ENCODE peak calls at places on chromosomes 7 and 10, in eight cellular contexts. M is AG04450, J is stomach, R is HCT116, H is lung, X is GM23338, Q is tibial artery, U is lower lobe of right lung. G is an unnamed sample.

GRCh38 chr7:155850730-155851678 is 38.7 kb upstream of the SHH start:
- DNase-seq in M (no peak), R (no peak), U (no peak), H (no peak), J (peak; percentile 55), Q (no peak), X (no peak), G (no peak)

GRCh38 chr7:123797673-123798526 is 47.1 kb upstream of the HYAL4 start:
- DNase-seq in Q (no peak), U (no peak), J (no peak), R (peak; percentile 66), M (peak; percentile 39), X (peak; percentile 86), H (peak; percentile 31), G (no peak)

GRCh38 chr10:82969405-82969804 is 1094.4 kb downstream of the NRG3 start:
- DNase-seq in Q (no peak), J (no peak), R (no peak), X (peak; percentile 36), U (no peak), H (no peak), M (no peak), G (no peak)

GRCh38 chr10:79886345-79886744 is 59.8 kb downstream of the NUTM2E start:
- DNase-seq in M (no peak), J (no peak), R (no peak), H (no peak), U (no peak), Q (no peak), X (no peak), G (no peak)

GRCh38 chr7:44430054-44430453 is 60.4 kb downstream of the NUDCD3 start:
- DNase-seq in J (no peak), Q (no peak), X (no peak), R (no peak), M (no peak), H (no peak), U (no peak), G (no peak)

GRCh38 chr7:72309476-72309875 is 102.7 kb downstream of the CALN1 start:
- DNase-seq in Q (no peak), J (no peak), X (no peak), M (no peak), H (no peak), U (no peak), R (no peak), G (no peak)

GRCh38 chr10:103473261-103473671 is 5.8 kb downstream of the CALHM3 start:
- DNase-seq in X (no peak), H (no peak), Q (no peak), M (no peak), R (no peak), J (no peak), U (no peak), G (no peak)

GRCh38 chr10:30431435-30431911 is 2.5 kb upstream of the MAP3K8 start:
- DNase-seq in M (no peak), Q (no peak), R (no peak), H (no peak), U (no peak), X (peak; percentile 37), J (peak; percentile 46), G (no peak)

GRCh38 chr10:3624367-3624766 is 160.6 kb downstream of the KLF6 start:
- DNase-seq in M (peak; percentile 15), X (peak; percentile 34), H (no peak), J (no peak), R (no peak), U (no peak), Q (peak; percentile 77), G (no peak)

GRCh38 chr7:101168412-101169049 is 3.2 kb upstream of the VGF start:
- DNase-seq in M (no peak), Q (no peak), R (no peak), U (no peak), J (no peak), H (no peak), X (peak; percentile 58), G (no peak)

GRCh38 chr10:70536196-70536920 is 57.8 kb downstream of the PALD1 start:
- DNase-seq in H (no peak), J (no peak), R (no peak), M (no peak), Q (no peak), X (peak; percentile 76), U (no peak), G (no peak)

GRCh38 chr7:22255834-22256233 is 101.1 kb downstream of the RAPGEF5 start:
- DNase-seq in X (peak; percentile 21), U (no peak), J (peak; percentile 62), M (no peak), H (no peak), Q (no peak), R (no peak), G (no peak)

GRCh38 chr7:5382281-5383041 is 41.2 kb downstream of the TNRC18 start:
- DNase-seq in R (no peak), M (no peak), X (peak; percentile 86), Q (no peak), J (no peak), U (no peak), H (no peak), G (no peak)

GRCh38 chr10:75857269-75857846 is 425.9 kb downstream of the LRMDA start:
- DNase-seq in X (peak; percentile 71), J (no peak), Q (no peak), U (no peak), R (no peak), H (no peak), M (no peak), G (no peak)

DNA sequence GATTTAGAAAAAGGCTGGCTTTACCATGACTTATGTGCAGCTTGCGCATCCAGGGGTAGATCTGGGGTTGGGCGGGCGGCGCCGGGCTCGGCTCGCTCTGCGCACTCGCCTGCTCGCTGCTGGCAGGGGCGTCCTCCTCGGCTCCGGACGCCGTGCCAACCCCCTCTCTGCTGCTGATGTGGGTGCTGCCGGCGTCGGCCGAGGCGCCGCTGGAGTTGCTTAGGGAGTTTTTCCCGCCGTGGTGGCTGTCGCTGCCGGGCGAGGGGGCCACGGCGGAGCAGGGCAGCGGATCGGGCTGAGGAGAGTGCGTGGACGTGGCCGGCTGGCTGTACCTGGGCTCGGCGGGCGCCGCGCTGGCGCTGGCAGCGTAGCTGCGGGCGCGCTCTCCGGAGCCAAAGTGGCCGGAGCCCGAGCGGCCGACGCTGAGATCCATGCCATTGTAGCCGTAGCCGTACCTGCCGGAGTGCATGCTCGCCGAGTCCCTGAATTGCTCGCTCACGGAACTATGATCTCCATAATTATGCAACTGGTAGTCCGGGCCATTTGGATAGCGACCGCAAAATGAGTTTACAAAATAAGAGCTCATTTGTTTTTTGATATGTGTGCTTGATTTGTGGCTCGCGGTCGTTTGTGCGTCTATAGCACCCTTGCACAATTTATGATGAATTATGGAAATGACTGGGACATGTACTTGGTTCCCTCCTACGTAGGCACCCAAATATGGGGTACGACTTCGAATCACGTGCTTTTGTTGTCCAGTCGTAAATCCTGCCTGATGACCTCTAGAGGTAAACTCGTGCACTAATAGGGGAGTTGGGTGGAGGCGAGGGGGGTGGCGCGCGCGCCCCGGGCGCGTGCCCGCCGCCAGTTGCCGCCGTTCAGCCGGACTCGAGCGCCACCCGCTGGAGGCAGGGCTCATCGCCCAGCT is at the start of gene HOXA5:
- DNase-seq in Q (peak; percentile 73), R (no peak), M (peak; percentile 100), U (no peak), X (peak; percentile 91), J (peak; percentile 45), H (peak; percentile 66), G (peak; percentile 58)
- TF ChIP-seq CTCF in Q (peak; percentile 40), R (no peak), M (peak; percentile 84), U (peak; percentile 85), X (peak; percentile 89), J (no peak), H (peak; percentile 37), G (peak; percentile 12)

GRCh38 chr7:93629291-93629801 is 54.8 kb upstream of the CALCR start:
- DNase-seq in H (no peak), M (no peak), J (no peak), Q (no peak), X (no peak), U (no peak), R (no peak), G (no peak)

GRCh38 chr7:93623816-93624215 is 49.3 kb upstream of the CALCR start:
- DNase-seq in J (no peak), U (no peak), R (no peak), Q (no peak), M (no peak), H (no peak), X (no peak), G (no peak)

GRCh38 chr7:93622036-93622714 is 47.7 kb upstream of the CALCR start:
- DNase-seq in H (no peak), J (no peak), X (peak; percentile 69), Q (no peak), M (no peak), R (peak; percentile 38), U (no peak), G (no peak)

GRCh38 chr7:93632371-93632770 is 57.8 kb upstream of the CALCR start:
- DNase-seq in X (no peak), J (no peak), H (no peak), Q (no peak), U (no peak), M (no peak), R (no peak), G (no peak)

GRCh38 chr7:93626869-93627268 is 52.3 kb upstream of the CALCR start:
- DNase-seq in H (no peak), M (no peak), J (no peak), U (no peak), X (no peak), R (no peak), Q (no peak), G (no peak)
- TF ChIP-seq CTCF in H (no peak), M (no peak), J (no peak), U (no peak), X (no peak), R (no peak), Q (no peak), G (no peak)

DNA sequence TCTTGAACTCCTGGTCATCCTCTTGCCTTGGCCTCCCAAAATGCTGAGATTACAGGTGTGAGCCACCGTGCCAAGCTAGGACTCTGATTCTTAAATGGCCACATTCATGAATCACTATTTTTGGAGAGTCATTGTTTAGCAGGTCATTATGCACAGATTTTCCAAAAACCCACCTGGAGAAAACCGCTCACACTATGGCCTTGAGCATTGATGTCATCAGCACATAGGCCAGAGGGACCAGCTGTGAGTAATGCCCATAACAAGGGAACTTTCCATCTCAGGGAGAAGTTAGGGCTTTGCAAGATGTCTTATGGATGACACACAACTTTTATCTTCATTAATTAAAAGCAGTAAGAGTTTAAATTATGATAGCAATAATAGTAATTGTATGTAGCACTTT is 86.4 kb upstream of the KIF5B start:
- DNase-seq in R (no peak), U (no peak), J (no peak), H (no peak), X (no peak), Q (no peak), M (no peak), G (no peak)
- TF ChIP-seq CTCF in R (no peak), U (no peak), J (no peak), H (no peak), X (no peak), Q (no peak), M (no peak), G (no peak)

DNA sequence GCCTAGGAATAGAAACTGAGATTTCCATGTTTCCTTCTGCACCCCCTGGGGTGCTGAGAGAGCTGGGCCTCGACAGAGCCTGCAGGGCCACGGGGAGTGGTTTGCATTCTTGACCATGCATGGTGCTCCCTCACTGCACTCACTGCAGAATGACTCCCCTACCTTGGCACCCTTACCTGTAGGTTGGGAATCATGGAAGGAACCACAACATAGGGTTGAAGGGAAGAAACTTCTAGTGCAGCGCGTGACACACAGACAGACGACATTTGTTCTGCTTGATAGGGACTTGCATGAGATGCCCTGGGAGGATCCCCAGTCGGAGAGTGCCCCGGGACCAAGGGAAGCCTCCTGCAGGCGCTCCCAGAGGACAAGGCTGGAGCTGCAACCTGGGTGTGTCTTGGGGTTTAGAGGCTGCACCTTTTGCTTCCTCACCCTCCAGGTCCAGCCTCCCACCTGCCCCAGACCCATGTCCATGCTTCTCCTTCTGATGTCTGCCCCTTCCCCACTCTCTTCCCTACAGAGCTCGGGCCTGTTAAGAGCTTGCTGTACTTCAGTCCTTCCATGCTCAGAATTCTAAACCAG is 245.2 kb downstream of the ABCA13 start:
- DNase-seq in M (no peak), R (no peak), U (no peak), H (no peak), X (no peak), J (no peak), Q (no peak), G (no peak)
- TF ChIP-seq CTCF in M (no peak), R (no peak), U (no peak), H (no peak), X (no peak), J (no peak), Q (no peak), G (no peak)

G was measured in omental fat pad.